ENCODE peak calls at places on chromosome 15, in four cellular contexts. One of them, this sample, is unnamed.

GRCh38 chr15:31484986-31485385 is 158.4 kb downstream of the KLF13 start:
- DNase-seq in MM.1S: no peak
- DNase-seq in AG09309: no peak
- DNase-seq in body of pancreas: no peak
- DNase-seq in this sample: no peak

GRCh38 chr15:35958021-35958420 is 412.1 kb upstream of the DPH6 start:
- DNase-seq in MM.1S: no peak
- DNase-seq in AG09309: no peak
- DNase-seq in body of pancreas: no peak
- DNase-seq in this sample: no peak

GRCh38 chr15:45162771-45163507 is 24.8 kb downstream of the SHF start:
- DNase-seq in MM.1S: peak
- DNase-seq in AG09309: peak
- DNase-seq in body of pancreas: peak
- DNase-seq in this sample: peak

GRCh38 chr15:50232791-50233190 is 32.7 kb downstream of the HDC start:
- DNase-seq in MM.1S: no peak
- DNase-seq in AG09309: no peak
- DNase-seq in body of pancreas: no peak
- DNase-seq in this sample: no peak

GRCh38 chr15:101146118-101146702 is 105.6 kb downstream of the CHSY1 start:
- DNase-seq in MM.1S: no peak
- DNase-seq in AG09309: no peak
- DNase-seq in body of pancreas: no peak
- DNase-seq in this sample: no peak

GRCh38 chr15:84761534-84762190 is 13.3 kb downstream of the ZNF592 start:
- DNase-seq in MM.1S: peak
- DNase-seq in AG09309: no peak
- DNase-seq in body of pancreas: no peak
- DNase-seq in this sample: no peak

GRCh38 chr15:31323627-31324026 is 3.0 kb upstream of the KLF13 start:
- DNase-seq in MM.1S: no peak
- DNase-seq in AG09309: no peak
- DNase-seq in body of pancreas: no peak
- DNase-seq in this sample: no peak

GRCh38 chr15:29805043-29805707 is 17.1 kb downstream of the TJP1 start:
- DNase-seq in MM.1S: no peak
- DNase-seq in AG09309: peak
- DNase-seq in body of pancreas: peak
- DNase-seq in this sample: peak

GRCh38 chr15:48798319-48798718 is 12.6 kb downstream of the CEP152 start:
- DNase-seq in MM.1S: no peak
- DNase-seq in AG09309: no peak
- DNase-seq in body of pancreas: no peak
- DNase-seq in this sample: no peak

GRCh38 chr15:34721802-34722795 is 32.7 kb downstream of the GJD2 start:
- DNase-seq in MM.1S: no peak
- DNase-seq in AG09309: peak
- DNase-seq in body of pancreas: peak
- DNase-seq in this sample: no peak

GRCh38 chr15:96362759-96363678 is 32.5 kb downstream of the NR2F2 start:
- DNase-seq in MM.1S: no peak
- DNase-seq in AG09309: no peak
- DNase-seq in body of pancreas: no peak
- DNase-seq in this sample: no peak

GRCh38 chr15:33675246-33675645 is 293.1 kb upstream of the CHRM5 start:
- DNase-seq in MM.1S: peak
- DNase-seq in AG09309: no peak
- DNase-seq in body of pancreas: no peak
- DNase-seq in this sample: no peak

GRCh38 chr15:92832992-92833438 is 67.1 kb upstream of the CHD2 start:
- DNase-seq in MM.1S: no peak
- DNase-seq in AG09309: no peak
- DNase-seq in body of pancreas: no peak
- DNase-seq in this sample: no peak

GRCh38 chr15:38072507-38073277 is 138.3 kb downstream of the TMCO5A start:
- DNase-seq in MM.1S: peak
- DNase-seq in AG09309: no peak
- DNase-seq in body of pancreas: peak
- DNase-seq in this sample: peak

GRCh38 chr15:76197703-76198455 is 113.4 kb downstream of the ETFA start:
- DNase-seq in MM.1S: no peak
- DNase-seq in AG09309: no peak
- DNase-seq in body of pancreas: no peak
- DNase-seq in this sample: no peak

GRCh38 chr15:73321496-73322344 is 47.0 kb downstream of the HCN4 start:
- DNase-seq in MM.1S: no peak
- DNase-seq in AG09309: no peak
- DNase-seq in body of pancreas: no peak
- DNase-seq in this sample: no peak

GRCh38 chr15:29789871-29790270 is 32.4 kb downstream of the TJP1 start:
- DNase-seq in MM.1S: no peak
- DNase-seq in AG09309: no peak
- DNase-seq in body of pancreas: no peak
- DNase-seq in this sample: no peak

GRCh38 chr15:90907838-90908507 is 4.9 kb downstream of the MAN2A2 start:
- DNase-seq in MM.1S: no peak
- DNase-seq in AG09309: no peak
- DNase-seq in body of pancreas: no peak
- DNase-seq in this sample: no peak

GRCh38 chr15:39887832-39888231 is 32.2 kb downstream of the GPR176 start:
- DNase-seq in MM.1S: no peak
- DNase-seq in AG09309: peak
- DNase-seq in body of pancreas: peak
- DNase-seq in this sample: peak

GRCh38 chr15:55846108-55846707 is 103.3 kb upstream of the PRTG start:
- DNase-seq in MM.1S: peak
- DNase-seq in AG09309: peak
- DNase-seq in body of pancreas: peak
- DNase-seq in this sample: peak

GRCh38 chr15:84983711-84984110 is 2.1 kb downstream of the PDE8A start:
- DNase-seq in MM.1S: no peak
- DNase-seq in AG09309: no peak
- DNase-seq in body of pancreas: no peak
- DNase-seq in this sample: no peak

GRCh38 chr15:50312636-50313035 is 42.4 kb downstream of the GABPB1 start:
- DNase-seq in MM.1S: no peak
- DNase-seq in AG09309: no peak
- DNase-seq in body of pancreas: no peak
- DNase-seq in this sample: no peak

GRCh38 chr15:101528108-101528916 is 38.8 kb upstream of the PCSK6 start:
- DNase-seq in MM.1S: no peak
- DNase-seq in AG09309: no peak
- DNase-seq in body of pancreas: peak
- DNase-seq in this sample: no peak

GRCh38 chr15:69359724-69360123 is 54.4 kb upstream of the KIF23 start:
- DNase-seq in MM.1S: no peak
- DNase-seq in AG09309: no peak
- DNase-seq in body of pancreas: no peak
- DNase-seq in this sample: no peak

GRCh38 chr15:86879250-86880229 is 799.9 kb downstream of the AGBL1 start:
- DNase-seq in MM.1S: no peak
- DNase-seq in AG09309: no peak
- DNase-seq in body of pancreas: no peak
- DNase-seq in this sample: no peak

GRCh38 chr15:90003736-90004135 is 2.6 kb downstream of the ZNF710 start:
- DNase-seq in MM.1S: no peak
- DNase-seq in AG09309: no peak
- DNase-seq in body of pancreas: no peak
- DNase-seq in this sample: no peak

GRCh38 chr15:45804028-45804427 is 169.2 kb downstream of the SQOR start:
- DNase-seq in MM.1S: no peak
- DNase-seq in AG09309: no peak
- DNase-seq in body of pancreas: no peak
- DNase-seq in this sample: no peak

GRCh38 chr15:32872606-32873291 is 154.9 kb downstream of the GREM1 start:
- DNase-seq in MM.1S: no peak
- DNase-seq in AG09309: peak
- DNase-seq in body of pancreas: peak
- DNase-seq in this sample: no peak

GRCh38 chr15:101162701-101163483 is 89.0 kb downstream of the CHSY1 start:
- DNase-seq in MM.1S: no peak
- DNase-seq in AG09309: no peak
- DNase-seq in body of pancreas: no peak
- DNase-seq in this sample: peak

GRCh38 chr15:71011503-71012155 is 103.6 kb upstream of the THSD4 start:
- DNase-seq in MM.1S: peak
- DNase-seq in AG09309: peak
- DNase-seq in body of pancreas: no peak
- DNase-seq in this sample: peak

GRCh38 chr15:97521894-97522293 is 438.6 kb upstream of the ARRDC4 start:
- DNase-seq in MM.1S: peak
- DNase-seq in AG09309: no peak
- DNase-seq in body of pancreas: peak
- DNase-seq in this sample: no peak

GRCh38 chr15:34682673-34683072 is 72.1 kb downstream of the GJD2 start:
- DNase-seq in MM.1S: no peak
- DNase-seq in AG09309: no peak
- DNase-seq in body of pancreas: no peak
- DNase-seq in this sample: no peak

DNA sequence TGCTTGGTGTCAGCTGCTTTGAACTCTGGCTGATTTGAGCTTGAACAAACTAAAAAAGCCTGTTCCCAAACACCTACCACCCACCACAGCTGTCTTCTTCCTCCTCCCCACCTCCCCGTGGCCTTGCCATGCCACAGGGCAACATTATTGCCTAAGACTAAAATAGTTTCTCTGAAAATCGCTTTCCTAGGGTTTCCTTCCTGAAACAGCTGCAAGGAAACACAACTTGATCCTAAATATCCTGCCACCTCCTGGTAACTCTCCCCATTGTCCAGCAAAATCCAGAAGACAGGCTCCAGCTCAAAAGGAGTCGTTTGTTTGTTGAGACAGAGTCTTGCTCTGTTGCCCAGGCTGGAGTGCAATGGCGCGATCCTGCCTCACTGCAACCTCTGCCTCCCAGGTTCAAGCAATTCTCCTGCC is 193.9 kb upstream of the TPM1 start:
- DNase-seq in MM.1S: no peak
- DNase-seq in AG09309: no peak
- DNase-seq in body of pancreas: no peak
- DNase-seq in this sample: no peak
- TF ChIP-seq CTCF in MM.1S: no peak
- TF ChIP-seq CTCF in AG09309: peak
- TF ChIP-seq CTCF in body of pancreas: no peak
- TF ChIP-seq CTCF in this sample: peak

DNA sequence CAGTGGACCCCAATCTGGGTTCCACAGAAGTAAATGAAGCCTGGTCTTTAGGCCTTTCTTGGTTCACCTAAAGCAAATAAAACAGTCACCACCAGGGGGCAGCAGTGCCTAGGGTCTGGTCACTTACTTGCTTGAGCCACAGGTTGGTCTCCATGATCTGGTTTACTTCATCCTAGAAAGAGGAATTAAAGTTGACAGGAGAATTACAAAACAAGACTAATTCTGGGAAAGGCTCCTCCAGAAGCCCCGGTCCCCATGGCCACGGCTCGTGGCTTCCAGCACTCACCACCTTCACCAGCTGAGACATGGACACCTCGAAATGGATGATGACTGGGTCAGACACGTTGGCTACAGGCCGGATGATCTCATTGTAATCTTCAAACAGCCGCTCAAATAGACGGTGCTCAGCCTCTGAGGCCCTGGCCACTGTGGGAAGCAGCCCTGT is 2.3 kb downstream of the CHRNA3 start:
- DNase-seq in MM.1S: peak
- DNase-seq in AG09309: peak
- DNase-seq in body of pancreas: peak
- DNase-seq in this sample: peak
- TF ChIP-seq CTCF in MM.1S: peak
- TF ChIP-seq CTCF in AG09309: peak
- TF ChIP-seq CTCF in body of pancreas: peak
- TF ChIP-seq CTCF in this sample: peak

GRCh38 chr15:65286704-65287514 is at the start of gene PARP16:
- DNase-seq in MM.1S: peak
- DNase-seq in AG09309: no peak
- DNase-seq in body of pancreas: peak
- DNase-seq in this sample: peak
- TF ChIP-seq CTCF in MM.1S: peak
- TF ChIP-seq CTCF in AG09309: peak
- TF ChIP-seq CTCF in body of pancreas: peak
- TF ChIP-seq CTCF in this sample: peak

DNA sequence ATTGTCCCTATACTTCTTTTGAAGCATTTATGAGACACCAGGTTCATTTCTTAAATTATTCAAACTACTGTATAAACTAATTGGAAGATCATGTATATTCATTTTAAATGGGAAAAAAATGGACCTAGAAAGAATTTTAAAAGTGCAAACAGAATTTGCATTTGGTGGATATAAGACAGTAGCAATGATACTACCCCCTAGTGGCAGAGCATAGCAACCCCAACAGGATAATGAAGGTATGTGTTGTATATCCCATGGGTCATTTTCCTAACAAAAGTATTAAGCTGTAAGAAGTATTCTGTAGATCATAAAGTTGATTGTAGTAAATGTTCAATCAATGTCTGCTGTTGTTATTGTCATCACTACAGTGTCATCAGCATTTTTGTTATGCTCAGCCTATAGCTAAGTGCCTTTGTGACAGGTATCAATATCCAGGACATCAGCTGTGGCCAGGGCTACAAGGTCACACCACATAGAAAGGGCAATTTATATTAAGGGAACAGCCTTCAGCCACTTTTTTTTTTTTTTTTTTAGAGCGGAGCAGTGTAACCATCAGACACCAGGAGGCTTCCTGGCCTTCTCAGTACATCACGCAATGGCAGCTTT is 175.8 kb downstream of the FOXB1 start:
- DNase-seq in MM.1S: peak
- DNase-seq in AG09309: peak
- DNase-seq in body of pancreas: peak
- DNase-seq in this sample: peak
- TF ChIP-seq CTCF in MM.1S: peak
- TF ChIP-seq CTCF in AG09309: peak
- TF ChIP-seq CTCF in body of pancreas: peak
- TF ChIP-seq CTCF in this sample: peak

DNA sequence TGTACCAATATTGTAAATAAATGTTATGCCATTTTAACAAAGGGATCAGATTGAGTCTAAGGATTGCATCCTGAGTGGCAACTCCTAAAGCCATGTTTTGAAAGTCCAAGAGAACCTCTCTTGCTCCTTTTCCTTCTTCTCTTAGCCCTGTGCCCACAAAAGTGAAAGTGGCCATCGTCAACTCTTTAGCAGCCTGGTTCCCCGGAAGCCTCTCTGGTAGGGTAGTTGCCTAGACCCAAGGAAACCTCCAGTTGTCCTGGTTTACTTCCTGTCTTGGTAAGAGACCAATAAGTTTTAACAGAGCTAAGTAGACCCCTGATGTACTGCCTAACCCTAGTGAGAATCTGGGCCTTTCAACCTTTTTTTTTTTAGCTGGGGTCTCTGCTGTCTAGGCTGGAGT is 10.2 kb upstream of the ITPKA start:
- DNase-seq in MM.1S: no peak
- DNase-seq in AG09309: no peak
- DNase-seq in body of pancreas: no peak
- DNase-seq in this sample: no peak
- TF ChIP-seq CTCF in MM.1S: no peak
- TF ChIP-seq CTCF in AG09309: no peak
- TF ChIP-seq CTCF in body of pancreas: no peak
- TF ChIP-seq CTCF in this sample: no peak

GRCh38 chr15:79543097-79543496 is 111.0 kb downstream of the MINAR1 start:
- DNase-seq in MM.1S: no peak
- DNase-seq in AG09309: no peak
- DNase-seq in body of pancreas: no peak
- DNase-seq in this sample: no peak
- TF ChIP-seq CTCF in MM.1S: no peak
- TF ChIP-seq CTCF in AG09309: peak
- TF ChIP-seq CTCF in body of pancreas: no peak
- TF ChIP-seq CTCF in this sample: no peak

GRCh38 chr15:77311618-77312398 is 108.1 kb downstream of the PEAK1 start:
- DNase-seq in MM.1S: no peak
- DNase-seq in AG09309: no peak
- DNase-seq in body of pancreas: no peak
- DNase-seq in this sample: no peak
- TF ChIP-seq CTCF in MM.1S: no peak
- TF ChIP-seq CTCF in AG09309: no peak
- TF ChIP-seq CTCF in body of pancreas: no peak
- TF ChIP-seq CTCF in this sample: no peak